ENCODE peak calls at places on chromosome 14, in eight cellular contexts. O is PC-9, C is AG04450, G is colonic mucosa, H is ELR, D is T-helper 9 cell, B is WTC11, N is right cardiac atrium. Y is an unnamed sample.

GRCh38 chr14:101239065-101239464 is 322.2 kb upstream of the DIO3 start:
- DNase-seq in O (no peak), C (no peak), H (no peak), D (no peak), G (no peak), B (no peak), N (no peak), Y (no peak)

GRCh38 chr14:29166507-29166906 is 399.9 kb downstream of the FOXG1 start:
- DNase-seq in N (no peak), C (no peak), H (peak), D (no peak), O (no peak), B (no peak), G (no peak), Y (no peak)

GRCh38 chr14:24071144-24071697 is at the start of gene CPNE6:
- DNase-seq in N (no peak), O (no peak), C (no peak), D (no peak), G (no peak), H (no peak), B (no peak), Y (no peak)

GRCh38 chr14:99186956-99187690 is 84.9 kb downstream of the BCL11B start:
- DNase-seq in B (no peak), C (no peak), N (no peak), O (no peak), H (no peak), G (no peak), D (no peak), Y (no peak)

GRCh38 chr14:79016828-79017505 is 846.8 kb downstream of the NRXN3 start:
- DNase-seq in D (no peak), H (peak), G (no peak), C (peak), O (peak), N (no peak), B (no peak), Y (no peak)

GRCh38 chr14:32469388-32470160 is 140.5 kb downstream of the AKAP6 start:
- DNase-seq in N (no peak), D (no peak), H (peak), G (no peak), O (no peak), B (no peak), C (no peak), Y (no peak)

GRCh38 chr14:89728964-89729363 is 225.6 kb downstream of the EFCAB11 start:
- DNase-seq in G (no peak), H (no peak), D (no peak), O (no peak), C (no peak), N (no peak), B (no peak), Y (no peak)

GRCh38 chr14:71399057-71399487 is 491.8 kb downstream of the PCNX1 start:
- DNase-seq in D (no peak), H (no peak), O (no peak), B (no peak), C (no peak), N (no peak), G (no peak), Y (no peak)

Y was measured in mucosa of descending colon.